ENCODE peak calls at places on chromosome X, in four cellular contexts. Q, H, F and M are unnamed samples.

GRCh38 chrX:49164589-49165360 is 2.2 kb downstream of the MAGIX start:
- DNase-seq in Q (no peak), H (no peak), F (no peak), M (peak)

GRCh38 chrX:139738581-139738980 is 30.6 kb upstream of the MCF2 start:
- DNase-seq in Q (peak), H (no peak), F (no peak), M (no peak)

GRCh38 chrX:24276011-24276410 is 37.9 kb downstream of the SUPT20HL2 start:
- DNase-seq in Q (no peak), H (no peak), F (no peak), M (no peak)

GRCh38 chrX:71282514-71283408 is 674 bp upstream of the NONO start:
- DNase-seq in Q (no peak), H (peak), F (no peak), M (peak)

GRCh38 chrX:136271300-136271699 is 20.1 kb upstream of the MAP7D3 start:
- DNase-seq in Q (no peak), H (no peak), F (no peak), M (no peak)

GRCh38 chrX:136468391-136469103 is 19.2 kb upstream of the BRS3 start:
- DNase-seq in Q (peak), H (no peak), F (no peak), M (no peak)

GRCh38 chrX:150436200-150436599 is 73.1 kb downstream of the MAMLD1 start:
- DNase-seq in Q (no peak), H (no peak), F (no peak), M (no peak)

GRCh38 chrX:46754450-46755075 is 4.4 kb downstream of the SLC9A7 start:
- DNase-seq in Q (no peak), H (no peak), F (no peak), M (no peak)

GRCh38 chrX:114798902-114799301 is 215.0 kb downstream of the HTR2C start:
- DNase-seq in Q (peak), H (no peak), F (no peak), M (no peak)

GRCh38 chrX:38817004-38817703 is 15.9 kb downstream of the MID1IP1 start:
- DNase-seq in Q (peak), H (peak), F (peak), M (no peak)

GRCh38 chrX:44843753-44844152 is at the start of gene DUSP21:
- DNase-seq in Q (no peak), H (peak), F (no peak), M (no peak)

GRCh38 chrX:48648299-48648698 is 35.3 kb upstream of the WAS start:
- DNase-seq in Q (peak), H (peak), F (no peak), M (no peak)

GRCh38 chrX:22433292-22434070 is 160.8 kb downstream of the CBLL2 start:
- DNase-seq in Q (no peak), H (no peak), F (no peak), M (no peak)

GRCh38 chrX:54494970-54495813 is 842 bp downstream of the FGD1 start:
- DNase-seq in Q (peak), H (no peak), F (peak), M (no peak)

GRCh38 chrX:105703876-105704275 is 118.5 kb upstream of the NRK start:
- DNase-seq in Q (no peak), H (no peak), F (no peak), M (no peak)

GRCh38 chrX:151801980-151802379 is 67.4 kb downstream of the CNGA2 start:
- DNase-seq in Q (peak), H (peak), F (no peak), M (no peak)

GRCh38 chrX:20019672-20020365 is 29.0 kb upstream of the BCLAF3 start:
- DNase-seq in Q (no peak), H (no peak), F (no peak), M (no peak)

GRCh38 chrX:121160987-121161386 is 113.6 kb downstream of the GLUD2 start:
- DNase-seq in Q (peak), H (peak), F (no peak), M (peak)

GRCh38 chrX:1542994-1543725 is 6.2 kb upstream of the P2RY8 start:
- DNase-seq in Q (no peak), H (no peak), F (no peak), M (no peak)

GRCh38 chrX:147832707-147833348 is 78.9 kb upstream of the FMR1 start:
- DNase-seq in Q (no peak), H (no peak), F (no peak), M (peak)

GRCh38 chrX:147838465-147839131 is 73.1 kb upstream of the FMR1 start:
- DNase-seq in Q (peak), H (no peak), F (no peak), M (peak)
- TF ChIP-seq CTCF in Q (peak), H (peak), F (no peak), M (peak)

GRCh38 chrX:39891781-39892180 is 206.0 kb downstream of the BCOR start:
- DNase-seq in Q (peak), H (no peak), F (no peak), M (no peak)

GRCh38 chrX:39890807-39891206 is 207.0 kb downstream of the BCOR start:
- DNase-seq in Q (no peak), H (no peak), F (no peak), M (no peak)

GRCh38 chrX:39886282-39886681 is 211.5 kb downstream of the BCOR start:
- DNase-seq in Q (no peak), H (no peak), F (no peak), M (no peak)

GRCh38 chrX:39889704-39890103 is 208.1 kb downstream of the BCOR start:
- DNase-seq in Q (no peak), H (no peak), F (no peak), M (no peak)

GRCh38 chrX:39888730-39889129 is 209.0 kb downstream of the BCOR start:
- DNase-seq in Q (no peak), H (no peak), F (no peak), M (no peak)
- TF ChIP-seq CTCF in Q (no peak), H (no peak), F (no peak), M (no peak)

GRCh38 chrX:110156167-110156754 is 153.3 kb downstream of the TMEM164 start:
- DNase-seq in Q (peak), H (no peak), F (no peak), M (no peak)
- TF ChIP-seq CTCF in Q (peak), H (no peak), F (peak), M (peak)

DNA sequence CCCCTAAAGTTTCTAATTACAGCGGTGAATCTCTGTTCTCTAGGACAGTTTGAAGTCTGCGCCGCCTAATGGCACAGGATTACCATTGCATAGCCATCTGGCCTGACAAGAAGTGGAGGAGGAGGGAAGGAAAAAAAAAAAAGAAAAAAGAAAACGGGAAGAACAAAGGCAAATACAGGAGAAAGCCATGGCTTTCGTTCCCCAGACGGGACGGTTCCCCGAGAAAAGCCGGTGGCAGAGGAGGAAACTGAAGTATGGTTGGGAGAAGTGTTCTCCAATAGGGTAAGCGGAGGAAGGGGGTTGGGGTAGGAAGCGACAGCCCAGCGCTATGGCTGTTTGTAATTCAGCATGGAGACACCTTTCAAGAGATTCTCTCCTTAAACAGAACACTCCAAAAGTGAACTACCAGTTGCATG is 80.8 kb downstream of the HMGN5 start:
- DNase-seq in Q (peak), H (peak), F (peak), M (peak)
- TF ChIP-seq CTCF in Q (peak), H (peak), F (peak), M (peak)

DNA sequence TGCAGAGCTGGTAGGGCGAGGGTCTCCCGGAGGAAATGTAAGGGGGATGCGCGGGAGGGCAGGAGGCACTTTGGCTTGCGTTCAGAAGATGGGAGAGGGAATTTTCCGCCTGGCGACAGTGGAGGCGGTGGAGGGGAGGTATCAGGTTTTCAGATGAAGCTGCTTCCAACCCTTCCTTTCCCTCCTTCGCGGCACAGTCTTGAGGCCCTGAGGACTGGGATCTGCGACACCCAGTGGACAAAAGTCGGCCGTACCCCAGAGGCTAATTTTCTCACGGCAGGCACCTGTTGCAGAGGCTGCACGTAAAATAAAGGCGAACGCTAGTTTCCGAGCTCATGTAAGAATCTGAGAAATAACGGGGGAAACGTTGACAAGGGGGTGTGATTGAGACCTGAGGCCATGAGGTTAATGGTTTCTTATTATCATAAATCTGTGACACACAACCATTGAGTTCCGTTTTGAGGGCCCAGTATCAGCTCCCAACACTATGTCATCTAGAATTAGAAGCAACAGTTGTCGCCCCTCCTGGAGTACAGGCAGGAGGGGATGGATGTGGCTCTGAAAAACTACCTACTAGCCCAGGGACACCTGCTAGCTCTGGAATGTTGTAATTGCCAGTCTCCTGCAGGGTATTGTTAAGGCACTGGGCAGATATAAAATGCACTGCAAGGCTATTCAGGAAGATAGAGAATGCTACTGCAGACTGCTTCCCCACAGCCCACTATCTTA is 1.1 kb downstream of the ZCCHC18 start:
- DNase-seq in Q (peak), H (peak), F (peak), M (peak)
- TF ChIP-seq CTCF in Q (peak), H (peak), F (peak), M (peak)